ENCODE peak calls at places on chromosomes 4 and X, in six cellular contexts. One of them, this sample, is unnamed.

GRCh38 chrX:48599341-48599740 is 2.0 kb downstream of the WDR13 start:
- DNase-seq in H9: no peak
- DNase-seq in IMR-90: no peak
- DNase-seq in neuronal stem cell: no peak
- DNase-seq in mesenchymal stem cell: no peak
- DNase-seq in H1: no peak
- DNase-seq in this sample: no peak

GRCh38 chr4:24923550-24923949 is 10.7 kb upstream of the CCDC149 start:
- DNase-seq in H9: no peak
- DNase-seq in IMR-90: no peak
- DNase-seq in neuronal stem cell: no peak
- DNase-seq in mesenchymal stem cell: no peak
- DNase-seq in H1: no peak
- DNase-seq in this sample: peak

GRCh38 chr4:115687356-115687755 is 573.9 kb upstream of the NDST4 start:
- DNase-seq in H9: no peak
- DNase-seq in IMR-90: no peak
- DNase-seq in neuronal stem cell: no peak
- DNase-seq in mesenchymal stem cell: peak
- DNase-seq in H1: no peak
- DNase-seq in this sample: peak

GRCh38 chr4:123505457-123506310 is 109.1 kb downstream of the SPRY1 start:
- DNase-seq in H9: peak
- DNase-seq in IMR-90: peak
- DNase-seq in neuronal stem cell: peak
- DNase-seq in mesenchymal stem cell: peak
- DNase-seq in H1: peak
- DNase-seq in this sample: peak

GRCh38 chr4:7266525-7267292 is 74.4 kb downstream of the SORCS2 start:
- DNase-seq in H9: peak
- DNase-seq in IMR-90: peak
- DNase-seq in neuronal stem cell: no peak
- DNase-seq in mesenchymal stem cell: peak
- DNase-seq in H1: peak
- DNase-seq in this sample: peak

GRCh38 chr4:128861856-128862518 is 52.5 kb downstream of the JADE1 start:
- DNase-seq in H9: no peak
- DNase-seq in IMR-90: no peak
- DNase-seq in neuronal stem cell: no peak
- DNase-seq in mesenchymal stem cell: no peak
- DNase-seq in H1: no peak
- DNase-seq in this sample: no peak

GRCh38 chrX:44949125-44949524 is 76.1 kb downstream of the KDM6A start:
- DNase-seq in H9: no peak
- DNase-seq in IMR-90: no peak
- DNase-seq in neuronal stem cell: no peak
- DNase-seq in mesenchymal stem cell: no peak
- DNase-seq in H1: no peak
- DNase-seq in this sample: no peak

GRCh38 chrX:10110984-10111363 is 45.8 kb upstream of the CLCN4 start:
- DNase-seq in H9: no peak
- DNase-seq in IMR-90: no peak
- DNase-seq in neuronal stem cell: no peak
- DNase-seq in mesenchymal stem cell: no peak
- DNase-seq in H1: no peak
- DNase-seq in this sample: no peak

GRCh38 chrX:47683171-47684145 is 24.5 kb upstream of the UXT start:
- DNase-seq in H9: no peak
- DNase-seq in IMR-90: no peak
- DNase-seq in neuronal stem cell: no peak
- DNase-seq in mesenchymal stem cell: peak
- DNase-seq in H1: no peak
- DNase-seq in this sample: no peak

GRCh38 chr4:183987529-183987946 is 82.4 kb downstream of the STOX2 start:
- DNase-seq in H9: peak
- DNase-seq in IMR-90: peak
- DNase-seq in neuronal stem cell: peak
- DNase-seq in mesenchymal stem cell: peak
- DNase-seq in H1: no peak
- DNase-seq in this sample: peak

GRCh38 chrX:17629519-17629918 is 107.8 kb upstream of the SCML1 start:
- DNase-seq in H9: no peak
- DNase-seq in IMR-90: no peak
- DNase-seq in neuronal stem cell: no peak
- DNase-seq in mesenchymal stem cell: no peak
- DNase-seq in H1: no peak
- DNase-seq in this sample: no peak

GRCh38 chr4:39613093-39613656 is 25.5 kb downstream of the SMIM14 start:
- DNase-seq in H9: no peak
- DNase-seq in IMR-90: peak
- DNase-seq in neuronal stem cell: no peak
- DNase-seq in mesenchymal stem cell: peak
- DNase-seq in H1: no peak
- DNase-seq in this sample: no peak

GRCh38 chr4:106569151-106570029 is 200.8 kb upstream of the GIMD1 start:
- DNase-seq in H9: no peak
- DNase-seq in IMR-90: peak
- DNase-seq in neuronal stem cell: no peak
- DNase-seq in mesenchymal stem cell: no peak
- DNase-seq in H1: no peak
- DNase-seq in this sample: no peak

GRCh38 chr4:146521543-146522097 is at the start of gene SLC10A7:
- DNase-seq in H9: peak
- DNase-seq in IMR-90: peak
- DNase-seq in neuronal stem cell: peak
- DNase-seq in mesenchymal stem cell: peak
- DNase-seq in H1: peak
- DNase-seq in this sample: peak
- H3K18ac ChIP-seq in H9: no peak
- H3K18ac ChIP-seq in IMR-90: peak
- H3K18ac ChIP-seq in neuronal stem cell: peak
- H3K18ac ChIP-seq in mesenchymal stem cell: peak
- H3K18ac ChIP-seq in H1: peak
- H3K18ac ChIP-seq in this sample: peak

GRCh38 chrX:154368630-154369452 is 5.6 kb downstream of the FLNA start:
- DNase-seq in H9: peak
- DNase-seq in IMR-90: peak
- DNase-seq in neuronal stem cell: no peak
- DNase-seq in mesenchymal stem cell: peak
- DNase-seq in H1: no peak
- DNase-seq in this sample: peak

GRCh38 chrX:154369453-154370299 is 4.8 kb downstream of the FLNA start:
- DNase-seq in H9: peak
- DNase-seq in IMR-90: peak
- DNase-seq in neuronal stem cell: peak
- DNase-seq in mesenchymal stem cell: peak
- DNase-seq in H1: no peak
- DNase-seq in this sample: peak

GRCh38 chrX:154365997-154366665 is 8.3 kb downstream of the FLNA start:
- DNase-seq in H9: no peak
- DNase-seq in IMR-90: no peak
- DNase-seq in neuronal stem cell: no peak
- DNase-seq in mesenchymal stem cell: no peak
- DNase-seq in H1: no peak
- DNase-seq in this sample: no peak

GRCh38 chrX:154366666-154367055 is 7.8 kb downstream of the FLNA start:
- DNase-seq in H9: no peak
- DNase-seq in IMR-90: no peak
- DNase-seq in neuronal stem cell: no peak
- DNase-seq in mesenchymal stem cell: no peak
- DNase-seq in H1: no peak
- DNase-seq in this sample: no peak

GRCh38 chrX:154367474-154368308 is 6.7 kb downstream of the FLNA start:
- DNase-seq in H9: no peak
- DNase-seq in IMR-90: no peak
- DNase-seq in neuronal stem cell: no peak
- DNase-seq in mesenchymal stem cell: no peak
- DNase-seq in H1: no peak
- DNase-seq in this sample: no peak
- H3K18ac ChIP-seq in H9: no peak
- H3K18ac ChIP-seq in IMR-90: no peak
- H3K18ac ChIP-seq in neuronal stem cell: no peak
- H3K18ac ChIP-seq in mesenchymal stem cell: no peak
- H3K18ac ChIP-seq in H1: no peak
- H3K18ac ChIP-seq in this sample: no peak

GRCh38 chrX:153925739-153926593 is at the start of gene ARHGAP4:
- DNase-seq in H9: peak
- DNase-seq in IMR-90: no peak
- DNase-seq in neuronal stem cell: no peak
- DNase-seq in mesenchymal stem cell: no peak
- DNase-seq in H1: no peak
- DNase-seq in this sample: peak
- H3K18ac ChIP-seq in H9: peak
- H3K18ac ChIP-seq in IMR-90: no peak
- H3K18ac ChIP-seq in neuronal stem cell: peak
- H3K18ac ChIP-seq in mesenchymal stem cell: peak
- H3K18ac ChIP-seq in H1: peak
- H3K18ac ChIP-seq in this sample: peak

DNA sequence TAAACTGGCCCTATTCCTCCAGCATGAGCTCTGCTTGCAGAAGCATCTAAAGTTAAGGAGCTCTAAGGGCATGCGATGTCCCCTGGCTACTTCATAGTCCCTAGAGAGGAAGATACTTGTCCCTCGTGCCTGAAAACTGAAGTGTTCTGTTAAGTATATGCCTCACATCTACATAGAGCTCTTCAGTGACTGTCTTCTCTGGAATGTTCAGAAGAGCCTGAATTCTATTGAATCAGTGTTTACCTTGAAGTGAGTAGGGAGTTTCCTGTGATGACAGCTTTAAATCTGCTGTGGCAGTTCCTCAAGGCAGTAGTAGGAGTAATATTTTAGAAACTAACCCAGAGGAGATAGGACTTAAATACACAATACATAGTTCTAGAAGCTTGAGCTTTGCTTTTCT is 111.2 kb downstream of the ZNF518B start:
- DNase-seq in H9: no peak
- DNase-seq in IMR-90: peak
- DNase-seq in neuronal stem cell: no peak
- DNase-seq in mesenchymal stem cell: no peak
- DNase-seq in H1: no peak
- DNase-seq in this sample: peak
- H3K18ac ChIP-seq in H9: no peak
- H3K18ac ChIP-seq in IMR-90: no peak
- H3K18ac ChIP-seq in neuronal stem cell: no peak
- H3K18ac ChIP-seq in mesenchymal stem cell: no peak
- H3K18ac ChIP-seq in H1: no peak
- H3K18ac ChIP-seq in this sample: no peak